ENCODE peak calls at places on chromosomes 2 and 18, in nine cellular contexts. M, U, D, Y, J, T, G, W and P are unnamed samples.

GRCh38 chr2:147224070-147224469 is 620.8 kb upstream of the ACVR2A start:
- DNase-seq in M (no peak), U (no peak), D (no peak), Y (no peak), J (no peak), T (peak), G (no peak), W (peak), P (no peak)

GRCh38 chr2:7845332-7845731 is 836.5 kb upstream of the ID2 start:
- DNase-seq in M (no peak), U (no peak), D (no peak), Y (no peak), J (no peak), T (peak), G (no peak), W (peak), P (no peak)

GRCh38 chr2:202025816-202026215 is 7.8 kb upstream of the FZD7 start:
- DNase-seq in M (no peak), U (no peak), D (no peak), Y (no peak), J (no peak), T (no peak), G (no peak), W (no peak), P (no peak)

GRCh38 chr2:101823347-101823791 is 125.9 kb downstream of the MAP4K4 start:
- DNase-seq in M (peak), U (peak), D (peak), Y (peak), J (peak), T (peak), G (peak), W (peak), P (no peak)

GRCh38 chr2:73859721-73860586 is 31.2 kb downstream of the STAMBP start:
- DNase-seq in M (no peak), U (no peak), D (peak), Y (peak), J (no peak), T (peak), G (no peak), W (peak), P (no peak)

GRCh38 chr2:112674229-112674628 is 28.5 kb downstream of the SLC20A1 start:
- DNase-seq in M (no peak), U (no peak), D (no peak), Y (no peak), J (no peak), T (no peak), G (peak), W (peak), P (no peak)

GRCh38 chr2:72024451-72025175 is 123.0 kb downstream of the CYP26B1 start:
- DNase-seq in M (no peak), U (no peak), D (no peak), Y (peak), J (no peak), T (no peak), G (peak), W (no peak), P (no peak)

GRCh38 chr2:24409700-24410556 is 49.6 kb upstream of the ITSN2 start:
- DNase-seq in M (no peak), U (peak), D (peak), Y (no peak), J (peak), T (peak), G (peak), W (peak), P (peak)

GRCh38 chr2:102129082-102129481 is 13.5 kb upstream of the IL1R1 start:
- DNase-seq in M (no peak), U (no peak), D (no peak), Y (no peak), J (no peak), T (no peak), G (no peak), W (no peak), P (no peak)

GRCh38 chr2:72204782-72205545 is 57.3 kb upstream of the CYP26B1 start:
- DNase-seq in M (no peak), U (no peak), D (no peak), Y (no peak), J (no peak), T (peak), G (no peak), W (peak), P (no peak)

GRCh38 chr2:128456281-128456680 is 137.6 kb upstream of the HS6ST1 start:
- DNase-seq in M (peak), U (no peak), D (no peak), Y (no peak), J (no peak), T (no peak), G (no peak), W (no peak), P (no peak)

GRCh38 chr18:63264871-63265270 is 54.7 kb downstream of the BCL2 start:
- DNase-seq in M (no peak), U (no peak), D (no peak), Y (no peak), J (no peak), T (no peak), G (no peak), W (no peak), P (no peak)

GRCh38 chr18:9877655-9878014 is 8.1 kb upstream of the TXNDC2 start:
- DNase-seq in M (no peak), U (no peak), D (no peak), Y (no peak), J (no peak), T (no peak), G (no peak), W (no peak), P (no peak)

GRCh38 chr2:181252248-181253148 is 204.7 kb upstream of the ITGA4 start:
- DNase-seq in M (no peak), U (no peak), D (no peak), Y (no peak), J (no peak), T (peak), G (no peak), W (no peak), P (no peak)

GRCh38 chr2:135819211-135819610 is 17.8 kb downstream of the LCT start:
- DNase-seq in M (peak), U (peak), D (peak), Y (peak), J (no peak), T (peak), G (no peak), W (peak), P (no peak)

GRCh38 chr2:149001496-149001895 is 37.0 kb upstream of the LYPD6B start:
- DNase-seq in M (no peak), U (no peak), D (no peak), Y (no peak), J (no peak), T (no peak), G (no peak), W (peak), P (no peak)

GRCh38 chr2:95087379-95087778 is 34.2 kb downstream of the MRPS5 start:
- DNase-seq in M (no peak), U (no peak), D (no peak), Y (no peak), J (no peak), T (no peak), G (no peak), W (no peak), P (no peak)

GRCh38 chr2:197011777-197012641 is 85.5 kb upstream of the PGAP1 start:
- DNase-seq in M (no peak), U (peak), D (no peak), Y (no peak), J (no peak), T (peak), G (no peak), W (peak), P (peak)

GRCh38 chr2:45904267-45904921 is 252.9 kb downstream of the PRKCE start:
- DNase-seq in M (no peak), U (peak), D (no peak), Y (peak), J (no peak), T (peak), G (no peak), W (peak), P (peak)

GRCh38 chr2:140718999-140719398 is 1411.8 kb downstream of the LRP1B start:
- DNase-seq in M (no peak), U (no peak), D (no peak), Y (no peak), J (no peak), T (peak), G (no peak), W (no peak), P (no peak)

GRCh38 chr2:224982910-224983688 is 59.2 kb downstream of the DOCK10 start:
- DNase-seq in M (peak), U (no peak), D (peak), Y (no peak), J (no peak), T (peak), G (no peak), W (peak), P (no peak)

GRCh38 chr2:233248999-233249398 is 2.5 kb upstream of the ATG16L1 start:
- DNase-seq in M (no peak), U (no peak), D (no peak), Y (no peak), J (no peak), T (no peak), G (no peak), W (no peak), P (no peak)

GRCh38 chr2:105869318-105869717 is 124.6 kb downstream of the NCK2 start:
- DNase-seq in M (no peak), U (no peak), D (no peak), Y (no peak), J (no peak), T (no peak), G (no peak), W (no peak), P (no peak)

GRCh38 chr2:205879362-205879761 is 197.1 kb downstream of the NRP2 start:
- DNase-seq in M (no peak), U (peak), D (no peak), Y (no peak), J (no peak), T (peak), G (no peak), W (no peak), P (no peak)

GRCh38 chr2:38251940-38252339 is 125.1 kb downstream of the ATL2 start:
- DNase-seq in M (no peak), U (no peak), D (no peak), Y (no peak), J (no peak), T (no peak), G (no peak), W (no peak), P (no peak)

GRCh38 chr2:145323512-145323911 is 803.6 kb upstream of the ZEB2 start:
- DNase-seq in M (no peak), U (no peak), D (no peak), Y (no peak), J (no peak), T (peak), G (no peak), W (peak), P (no peak)

GRCh38 chr2:196113061-196113974 is 44.7 kb upstream of the DNAH7 start:
- DNase-seq in M (no peak), U (no peak), D (no peak), Y (no peak), J (no peak), T (peak), G (no peak), W (peak), P (no peak)

GRCh38 chr18:35073186-35074105 is 32.2 kb downstream of the MAPRE2 start:
- DNase-seq in M (no peak), U (no peak), D (no peak), Y (no peak), J (no peak), T (peak), G (no peak), W (peak), P (no peak)

GRCh38 chr2:41994177-41994576 is 53.6 kb upstream of the PKDCC start:
- DNase-seq in M (no peak), U (no peak), D (no peak), Y (no peak), J (no peak), T (peak), G (no peak), W (peak), P (no peak)

GRCh38 chr2:2328847-2329246 is 2.2 kb downstream of the MYT1L start:
- DNase-seq in M (no peak), U (peak), D (no peak), Y (no peak), J (no peak), T (no peak), G (no peak), W (no peak), P (no peak)

GRCh38 chr2:12787891-12788783 is 71.4 kb downstream of the TRIB2 start:
- DNase-seq in M (no peak), U (no peak), D (no peak), Y (no peak), J (no peak), T (peak), G (no peak), W (peak), P (no peak)

GRCh38 chr2:111667542-111668273 is 216.3 kb downstream of the ANAPC1 start:
- DNase-seq in M (no peak), U (no peak), D (no peak), Y (no peak), J (no peak), T (peak), G (peak), W (peak), P (no peak)